ENCODE peak calls at places on chromosomes 2 and 18, in ten cellular contexts. Q is BE2C; V is iris pigment epithelial cell; I is lower lobe of right lung; W is transverse colon; C is activated naive CD8-positive, alpha-beta T cell treated with anti-CD3 and anti-CD28 coated beads, Interleukin-2, amount 10 ng/mL, durations not matched to agents 7 days and 5 days; Y is activated CD4-positive, alpha-beta memory T cell treated with anti-CD3 and anti-CD28 coated beads for 36 hours; H is upper lobe of left lung; O is mucosa of gallbladder; L is CD8-positive, alpha-beta memory T cell. S is an unnamed sample.

GRCh38 chr18:65946777-65947176 is 196.0 kb downstream of the CDH7 start:
- DNase-seq in L (no peak), C (no peak), Y (no peak), Q (no peak), O (no peak), W (no peak), V (no peak), I (no peak), H (no peak), S (no peak)

GRCh38 chr2:288743-289361 is 961 bp upstream of the ALKAL2 start:
- DNase-seq in H (no peak), L (no peak), W (no peak), V (no peak), Y (no peak), Q (no peak), I (no peak), C (no peak), O (peak), S (no peak)

GRCh38 chr2:120571015-120571728 is 164.5 kb upstream of the GLI2 start:
- DNase-seq in W (no peak), V (no peak), H (no peak), O (peak), C (no peak), Q (no peak), L (no peak), Y (no peak), I (peak), S (no peak)

GRCh38 chr2:157479081-157480027 is 35.5 kb upstream of the CYTIP start:
- DNase-seq in H (no peak), L (no peak), Q (no peak), C (no peak), Y (no peak), V (no peak), O (no peak), I (no peak), W (no peak), S (no peak)

GRCh38 chr2:98835831-98836385 is 100.1 kb downstream of the CRACDL start:
- DNase-seq in V (no peak), W (no peak), L (peak), C (no peak), Y (peak), H (no peak), O (no peak), Q (no peak), I (no peak), S (no peak)

GRCh38 chr2:101340141-101340541 is 31.6 kb upstream of the RNF149 start:
- DNase-seq in I (no peak), O (no peak), C (no peak), Y (no peak), V (peak), W (no peak), L (no peak), H (no peak), Q (no peak), S (no peak)

GRCh38 chr2:8488001-8488738 is 193.7 kb upstream of the ID2 start:
- DNase-seq in H (peak), Q (no peak), V (no peak), L (peak), Y (peak), I (no peak), O (no peak), C (no peak), W (no peak), S (no peak)

GRCh38 chr2:57720728-57721627 is 325.6 kb upstream of the VRK2 start:
- DNase-seq in L (no peak), Y (peak), I (no peak), Q (peak), C (peak), H (no peak), V (peak), O (peak), W (peak), S (no peak)

GRCh38 chr2:228352048-228352447 is 170.6 kb upstream of the SPHKAP start:
- DNase-seq in V (no peak), L (no peak), I (no peak), W (no peak), Q (no peak), C (no peak), O (no peak), H (no peak), Y (no peak), S (no peak)

GRCh38 chr2:173048901-173049661 is 26.6 kb upstream of the MAP3K20 start:
- DNase-seq in L (no peak), H (peak), O (peak), Y (peak), C (no peak), W (peak), I (no peak), V (peak), Q (peak), S (peak)

GRCh38 chr2:219645631-219646527 is 18.4 kb downstream of the SLC4A3 start:
- DNase-seq in H (peak), C (no peak), O (no peak), L (no peak), W (no peak), Q (no peak), Y (no peak), V (peak), I (no peak), S (no peak)

GRCh38 chr18:24878289-24878688 is 417.9 kb downstream of the HRH4 start:
- DNase-seq in C (no peak), Q (no peak), V (peak), Y (no peak), L (no peak), O (no peak), W (no peak), H (no peak), I (no peak), S (no peak)

GRCh38 chr18:47582055-47582454 is 330.6 kb upstream of the SKOR2 start:
- DNase-seq in C (no peak), L (no peak), V (no peak), Y (no peak), W (no peak), O (no peak), Q (no peak), H (no peak), I (no peak), S (no peak)

GRCh38 chr2:237911363-237912017 is 52.1 kb downstream of the RAMP1 start:
- DNase-seq in Y (no peak), L (no peak), C (peak), Q (no peak), I (no peak), W (no peak), V (no peak), H (no peak), O (no peak), S (no peak)

GRCh38 chr2:15316370-15316814 is 244.7 kb downstream of the NBAS start:
- DNase-seq in L (peak), V (no peak), Q (no peak), C (peak), I (peak), O (no peak), H (no peak), W (no peak), Y (peak), S (no peak)

S was measured in SW 1271.